ENCODE peak calls at places on chromosomes 5 and 9, in ten cellular contexts. One of them, this sample, is unnamed.

GRCh38 chr5:172777381-172778222 is 6.6 kb upstream of the DUSP1 start:
- DNase-seq in lower lobe of right lung: peak; percentile 93
- DNase-seq in pancreas: peak; percentile 78
- DNase-seq in gastrocnemius medialis: peak; percentile 88
- DNase-seq in sigmoid colon: peak; percentile 97
- DNase-seq in K562: peak; percentile 74
- DNase-seq in psoas muscle: peak; percentile 96
- DNase-seq in upper lobe of right lung: peak; percentile 92
- DNase-seq in stomach: peak; percentile 87
- DNase-seq in IMR-90: peak; percentile 85
- DNase-seq in this sample: peak; percentile 92

GRCh38 chr9:98226516-98226915 is 28.9 kb downstream of the TBC1D2 start:
- DNase-seq in lower lobe of right lung: no peak
- DNase-seq in pancreas: no peak
- DNase-seq in gastrocnemius medialis: no peak
- DNase-seq in sigmoid colon: no peak
- DNase-seq in K562: no peak
- DNase-seq in psoas muscle: no peak
- DNase-seq in upper lobe of right lung: no peak
- DNase-seq in stomach: no peak
- DNase-seq in IMR-90: peak; percentile 57
- DNase-seq in this sample: peak; percentile 34

GRCh38 chr9:98538626-98539031 is 170.1 kb downstream of the GABBR2 start:
- DNase-seq in lower lobe of right lung: peak; percentile 64
- DNase-seq in pancreas: no peak
- DNase-seq in gastrocnemius medialis: no peak
- DNase-seq in sigmoid colon: no peak
- DNase-seq in K562: no peak
- DNase-seq in psoas muscle: no peak
- DNase-seq in upper lobe of right lung: peak; percentile 81
- DNase-seq in stomach: no peak
- DNase-seq in IMR-90: peak; percentile 25
- DNase-seq in this sample: peak; percentile 45

GRCh38 chr9:106696804-106697203 is 166.2 kb upstream of the ZNF462 start:
- DNase-seq in lower lobe of right lung: no peak
- DNase-seq in pancreas: no peak
- DNase-seq in gastrocnemius medialis: no peak
- DNase-seq in sigmoid colon: no peak
- DNase-seq in K562: no peak
- DNase-seq in psoas muscle: no peak
- DNase-seq in upper lobe of right lung: no peak
- DNase-seq in stomach: no peak
- DNase-seq in IMR-90: no peak
- DNase-seq in this sample: no peak

GRCh38 chr5:90865194-90865593 is 306.6 kb downstream of the ADGRV1 start:
- DNase-seq in lower lobe of right lung: no peak
- DNase-seq in pancreas: no peak
- DNase-seq in gastrocnemius medialis: no peak
- DNase-seq in sigmoid colon: no peak
- DNase-seq in K562: no peak
- DNase-seq in psoas muscle: no peak
- DNase-seq in upper lobe of right lung: no peak
- DNase-seq in stomach: no peak
- DNase-seq in IMR-90: no peak
- DNase-seq in this sample: no peak

GRCh38 chr5:40981420-40981819 is 72.1 kb downstream of the C7 start:
- DNase-seq in lower lobe of right lung: no peak
- DNase-seq in pancreas: no peak
- DNase-seq in gastrocnemius medialis: no peak
- DNase-seq in sigmoid colon: no peak
- DNase-seq in K562: no peak
- DNase-seq in psoas muscle: no peak
- DNase-seq in upper lobe of right lung: no peak
- DNase-seq in stomach: no peak
- DNase-seq in IMR-90: peak; percentile 42
- DNase-seq in this sample: no peak

GRCh38 chr9:21607576-21607975 is 125.5 kb upstream of the IFNE start:
- DNase-seq in lower lobe of right lung: no peak
- DNase-seq in pancreas: no peak
- DNase-seq in gastrocnemius medialis: no peak
- DNase-seq in sigmoid colon: no peak
- DNase-seq in K562: no peak
- DNase-seq in psoas muscle: no peak
- DNase-seq in upper lobe of right lung: no peak
- DNase-seq in stomach: no peak
- DNase-seq in IMR-90: no peak
- DNase-seq in this sample: no peak

GRCh38 chr9:68749579-68750159 is 44.6 kb downstream of the PIP5K1B start:
- DNase-seq in lower lobe of right lung: peak; percentile 66
- DNase-seq in pancreas: no peak
- DNase-seq in gastrocnemius medialis: no peak
- DNase-seq in sigmoid colon: no peak
- DNase-seq in K562: no peak
- DNase-seq in psoas muscle: no peak
- DNase-seq in upper lobe of right lung: peak; percentile 70
- DNase-seq in stomach: no peak
- DNase-seq in IMR-90: no peak
- DNase-seq in this sample: no peak

GRCh38 chr5:160312139-160312959 is at the start of gene CCNJL:
- DNase-seq in lower lobe of right lung: peak; percentile 74
- DNase-seq in pancreas: no peak
- DNase-seq in gastrocnemius medialis: no peak
- DNase-seq in sigmoid colon: no peak
- DNase-seq in K562: peak; percentile 38
- DNase-seq in psoas muscle: peak; percentile 66
- DNase-seq in upper lobe of right lung: peak; percentile 90
- DNase-seq in stomach: peak; percentile 65
- DNase-seq in IMR-90: peak; percentile 44
- DNase-seq in this sample: peak; percentile 19

GRCh38 chr9:22060831-22061383 is 51.8 kb upstream of the CDKN2B start:
- DNase-seq in lower lobe of right lung: no peak
- DNase-seq in pancreas: no peak
- DNase-seq in gastrocnemius medialis: no peak
- DNase-seq in sigmoid colon: peak; percentile 70
- DNase-seq in K562: no peak
- DNase-seq in psoas muscle: no peak
- DNase-seq in upper lobe of right lung: no peak
- DNase-seq in stomach: no peak
- DNase-seq in IMR-90: no peak
- DNase-seq in this sample: peak; percentile 52

GRCh38 chr5:16937023-16937379 is 913 bp upstream of the MYO10 start:
- DNase-seq in lower lobe of right lung: peak; percentile 59
- DNase-seq in pancreas: peak; percentile 69
- DNase-seq in gastrocnemius medialis: no peak
- DNase-seq in sigmoid colon: no peak
- DNase-seq in K562: no peak
- DNase-seq in psoas muscle: no peak
- DNase-seq in upper lobe of right lung: peak; percentile 74
- DNase-seq in stomach: peak; percentile 77
- DNase-seq in IMR-90: no peak
- DNase-seq in this sample: no peak

DNA sequence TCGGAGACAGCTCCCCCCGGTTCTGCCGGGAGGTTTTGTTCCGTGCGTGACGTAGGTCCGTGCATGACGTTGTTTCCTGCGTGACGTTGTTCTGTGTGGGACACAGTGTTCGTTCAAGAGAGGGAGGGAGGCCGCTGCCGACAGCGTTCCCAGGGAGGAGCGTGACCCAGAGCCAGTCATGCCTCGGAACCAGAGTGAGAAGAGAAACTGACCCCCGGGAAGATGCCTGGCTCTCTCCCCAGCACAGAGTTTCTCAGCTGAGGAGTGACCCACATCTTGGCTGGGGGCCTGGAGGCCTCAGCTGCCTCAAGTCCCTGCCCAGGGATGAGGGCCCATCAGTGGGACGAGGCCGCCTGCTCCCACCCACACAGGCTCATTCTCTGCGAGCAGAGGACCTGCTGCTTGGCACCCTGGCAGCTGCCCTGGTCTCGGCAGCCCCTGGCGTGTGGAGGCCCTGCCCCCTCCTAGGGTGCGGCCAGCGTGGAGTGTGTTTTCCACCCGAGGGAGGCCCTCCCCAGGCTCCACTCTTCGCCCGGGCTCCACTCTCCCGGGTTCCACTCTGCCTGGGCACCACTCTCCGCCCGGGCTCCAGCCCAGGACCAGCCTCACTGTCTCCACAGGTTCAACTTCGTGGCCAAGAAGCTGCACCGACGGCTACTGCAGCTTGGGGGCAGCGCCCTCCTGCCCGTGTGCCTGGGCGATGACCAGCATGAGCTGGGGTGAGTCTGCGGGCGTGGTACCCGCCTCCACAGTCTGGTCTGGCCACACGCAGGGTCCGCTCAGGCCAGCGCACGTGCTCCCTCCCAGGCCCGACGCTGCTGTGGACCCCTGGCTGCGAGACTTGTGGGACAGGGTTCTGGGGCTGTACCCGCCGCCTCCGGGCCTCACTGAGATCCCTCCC is 7.9 kb downstream of the NDOR1 start:
- DNase-seq in lower lobe of right lung: no peak
- DNase-seq in pancreas: no peak
- DNase-seq in gastrocnemius medialis: no peak
- DNase-seq in sigmoid colon: no peak
- DNase-seq in K562: no peak
- DNase-seq in psoas muscle: no peak
- DNase-seq in upper lobe of right lung: no peak
- DNase-seq in stomach: no peak
- DNase-seq in IMR-90: no peak
- DNase-seq in this sample: no peak
- TF ChIP-seq CTCF in lower lobe of right lung: no peak
- TF ChIP-seq CTCF in pancreas: no peak
- TF ChIP-seq CTCF in gastrocnemius medialis: no peak
- TF ChIP-seq CTCF in sigmoid colon: no peak
- TF ChIP-seq CTCF in K562: no peak
- TF ChIP-seq CTCF in psoas muscle: no peak
- TF ChIP-seq CTCF in upper lobe of right lung: no peak
- TF ChIP-seq CTCF in stomach: no peak
- TF ChIP-seq CTCF in IMR-90: peak; percentile 15
- TF ChIP-seq CTCF in this sample: no peak

GRCh38 chr5:80184235-80185023 is 71.4 kb downstream of the SERINC5 start:
- DNase-seq in lower lobe of right lung: peak; percentile 73
- DNase-seq in pancreas: peak; percentile 37
- DNase-seq in gastrocnemius medialis: no peak
- DNase-seq in sigmoid colon: no peak
- DNase-seq in K562: no peak
- DNase-seq in psoas muscle: no peak
- DNase-seq in upper lobe of right lung: peak; percentile 72
- DNase-seq in stomach: peak; percentile 72
- DNase-seq in IMR-90: no peak
- DNase-seq in this sample: no peak
- H3K4me3 ChIP-seq in lower lobe of right lung: no peak overlapping the region
- H3K4me3 ChIP-seq in pancreas: no peak overlapping the region
- H3K4me3 ChIP-seq in gastrocnemius medialis: no peak overlapping the region
- H3K4me3 ChIP-seq in sigmoid colon: no peak overlapping the region
- H3K4me3 ChIP-seq in K562: no peak overlapping the region
- H3K4me3 ChIP-seq in psoas muscle: no peak overlapping the region
- H3K4me3 ChIP-seq in upper lobe of right lung: no peak overlapping the region
- H3K4me3 ChIP-seq in stomach: no peak overlapping the region
- H3K4me3 ChIP-seq in IMR-90: no peak overlapping the region
- H3K4me3 ChIP-seq in this sample: no peak overlapping the region

GRCh38 chr5:53019320-53019719 is 30.2 kb downstream of the ITGA2 start:
- DNase-seq in lower lobe of right lung: no peak
- DNase-seq in pancreas: no peak
- DNase-seq in gastrocnemius medialis: no peak
- DNase-seq in sigmoid colon: no peak
- DNase-seq in K562: peak; percentile 27
- DNase-seq in psoas muscle: no peak
- DNase-seq in upper lobe of right lung: no peak
- DNase-seq in stomach: no peak
- DNase-seq in IMR-90: peak; percentile 87
- DNase-seq in this sample: peak; percentile 67
- TF ChIP-seq CTCF in lower lobe of right lung: no peak
- TF ChIP-seq CTCF in pancreas: no peak
- TF ChIP-seq CTCF in gastrocnemius medialis: no peak
- TF ChIP-seq CTCF in sigmoid colon: no peak
- TF ChIP-seq CTCF in K562: no peak
- TF ChIP-seq CTCF in psoas muscle: no peak
- TF ChIP-seq CTCF in upper lobe of right lung: no peak
- TF ChIP-seq CTCF in stomach: no peak
- TF ChIP-seq CTCF in IMR-90: peak; percentile 6
- TF ChIP-seq CTCF in this sample: peak; percentile 43

GRCh38 chr9:125845271-125845808 is 98.2 kb downstream of the PBX3 start:
- DNase-seq in lower lobe of right lung: no peak
- DNase-seq in pancreas: no peak
- DNase-seq in gastrocnemius medialis: no peak
- DNase-seq in sigmoid colon: no peak
- DNase-seq in K562: no peak
- DNase-seq in psoas muscle: no peak
- DNase-seq in upper lobe of right lung: no peak
- DNase-seq in stomach: no peak
- DNase-seq in IMR-90: no peak
- DNase-seq in this sample: no peak
- H3K4me3 ChIP-seq in lower lobe of right lung: no peak overlapping the region
- H3K4me3 ChIP-seq in pancreas: no peak overlapping the region
- H3K4me3 ChIP-seq in gastrocnemius medialis: no peak overlapping the region
- H3K4me3 ChIP-seq in sigmoid colon: no peak overlapping the region
- H3K4me3 ChIP-seq in K562: no peak overlapping the region
- H3K4me3 ChIP-seq in psoas muscle: no peak overlapping the region
- H3K4me3 ChIP-seq in upper lobe of right lung: no peak overlapping the region
- H3K4me3 ChIP-seq in stomach: no peak overlapping the region
- H3K4me3 ChIP-seq in IMR-90: no peak overlapping the region
- H3K4me3 ChIP-seq in this sample: no peak overlapping the region

GRCh38 chr9:5843450-5844249 is 10.7 kb upstream of the ERMP1 start:
- DNase-seq in lower lobe of right lung: no peak
- DNase-seq in pancreas: no peak
- DNase-seq in gastrocnemius medialis: no peak
- DNase-seq in sigmoid colon: no peak
- DNase-seq in K562: no peak
- DNase-seq in psoas muscle: no peak
- DNase-seq in upper lobe of right lung: no peak
- DNase-seq in stomach: no peak
- DNase-seq in IMR-90: peak; percentile 29
- DNase-seq in this sample: peak; percentile 49

GRCh38 chr9:5845147-5845531 is 12.2 kb upstream of the ERMP1 start:
- DNase-seq in lower lobe of right lung: no peak
- DNase-seq in pancreas: no peak
- DNase-seq in gastrocnemius medialis: no peak
- DNase-seq in sigmoid colon: no peak
- DNase-seq in K562: no peak
- DNase-seq in psoas muscle: no peak
- DNase-seq in upper lobe of right lung: no peak
- DNase-seq in stomach: no peak
- DNase-seq in IMR-90: no peak
- DNase-seq in this sample: no peak

GRCh38 chr9:5846080-5846479 is 13.2 kb upstream of the ERMP1 start:
- DNase-seq in lower lobe of right lung: no peak
- DNase-seq in pancreas: no peak
- DNase-seq in gastrocnemius medialis: no peak
- DNase-seq in sigmoid colon: no peak
- DNase-seq in K562: peak; percentile 25
- DNase-seq in psoas muscle: no peak
- DNase-seq in upper lobe of right lung: no peak
- DNase-seq in stomach: no peak
- DNase-seq in IMR-90: no peak
- DNase-seq in this sample: no peak

GRCh38 chr9:5848372-5848882 is 15.5 kb upstream of the ERMP1 start:
- DNase-seq in lower lobe of right lung: no peak
- DNase-seq in pancreas: no peak
- DNase-seq in gastrocnemius medialis: no peak
- DNase-seq in sigmoid colon: no peak
- DNase-seq in K562: no peak
- DNase-seq in psoas muscle: no peak
- DNase-seq in upper lobe of right lung: no peak
- DNase-seq in stomach: no peak
- DNase-seq in IMR-90: no peak
- DNase-seq in this sample: no peak

GRCh38 chr9:5846501-5846921 is 13.6 kb upstream of the ERMP1 start:
- DNase-seq in lower lobe of right lung: no peak
- DNase-seq in pancreas: no peak
- DNase-seq in gastrocnemius medialis: no peak
- DNase-seq in sigmoid colon: no peak
- DNase-seq in K562: no peak
- DNase-seq in psoas muscle: no peak
- DNase-seq in upper lobe of right lung: no peak
- DNase-seq in stomach: no peak
- DNase-seq in IMR-90: peak; percentile 28
- DNase-seq in this sample: peak; percentile 72
- TF ChIP-seq CTCF in lower lobe of right lung: no peak
- TF ChIP-seq CTCF in pancreas: no peak
- TF ChIP-seq CTCF in gastrocnemius medialis: no peak
- TF ChIP-seq CTCF in sigmoid colon: no peak
- TF ChIP-seq CTCF in K562: no peak
- TF ChIP-seq CTCF in psoas muscle: no peak
- TF ChIP-seq CTCF in upper lobe of right lung: no peak
- TF ChIP-seq CTCF in stomach: no peak
- TF ChIP-seq CTCF in IMR-90: no peak
- TF ChIP-seq CTCF in this sample: no peak

This sample was measured in cardiac fibroblast.